ENCODE peak calls at places on chromosomes 5 and 9, in ten cellular contexts. M, E, J, X, S, U, F, D, R and Q are unnamed samples.

GRCh38 chr5:40716000-40716399 is 36.3 kb downstream of the PTGER4 start:
- DNase-seq in M (peak), E (peak), J (no peak), X (no peak), S (peak), U (no peak), F (no peak), D (no peak), R (no peak), Q (no peak)

GRCh38 chr5:129747847-129748407 is at the start of gene MINAR2:
- DNase-seq in M (no peak), E (no peak), J (no peak), X (no peak), S (no peak), U (no peak), F (no peak), D (no peak), R (no peak), Q (no peak)

GRCh38 chr5:77379558-77380061 is 112.5 kb downstream of the WDR41 start:
- DNase-seq in M (no peak), E (no peak), J (peak), X (no peak), S (no peak), U (no peak), F (no peak), D (no peak), R (no peak), Q (no peak)

GRCh38 chr5:139726248-139726647 is 69.4 kb upstream of the PSD2 start:
- DNase-seq in M (no peak), E (no peak), J (no peak), X (no peak), S (no peak), U (no peak), F (no peak), D (peak), R (no peak), Q (no peak)

GRCh38 chr5:125575561-125576504 is 829.4 kb upstream of the ZNF608 start:
- DNase-seq in M (no peak), E (peak), J (no peak), X (no peak), S (no peak), U (no peak), F (peak), D (peak), R (no peak), Q (peak)

GRCh38 chr5:172533058-172533398 is 78.7 kb upstream of the SH3PXD2B start:
- DNase-seq in M (no peak), E (no peak), J (no peak), X (no peak), S (no peak), U (no peak), F (no peak), D (no peak), R (no peak), Q (no peak)

GRCh38 chr9:128940271-128940921 is 7.0 kb downstream of the DOLK start:
- DNase-seq in M (no peak), E (peak), J (no peak), X (no peak), S (no peak), U (peak), F (no peak), D (no peak), R (no peak), Q (no peak)

GRCh38 chr5:139079969-139080368 is 118.2 kb downstream of the SIL1 start:
- DNase-seq in M (no peak), E (no peak), J (no peak), X (no peak), S (no peak), U (no peak), F (no peak), D (no peak), R (no peak), Q (no peak)

GRCh38 chr5:173880306-173880985 is 7.7 kb upstream of the CPEB4 start:
- DNase-seq in M (peak), E (no peak), J (no peak), X (no peak), S (peak), U (no peak), F (no peak), D (no peak), R (peak), Q (no peak)

GRCh38 chr5:11048760-11049159 is 287.7 kb upstream of the DAP start:
- DNase-seq in M (no peak), E (no peak), J (no peak), X (no peak), S (peak), U (no peak), F (no peak), D (no peak), R (no peak), Q (no peak)
- TF ChIP-seq CTCF in M (peak), E (no peak), J (peak), X (no peak), S (no peak), U (no peak), F (peak), D (no peak), R (no peak), Q (peak)

GRCh38 chr5:112210430-112211005 is 208.6 kb downstream of the EPB41L4A start:
- DNase-seq in M (peak), E (peak), J (no peak), X (no peak), S (peak), U (no peak), F (peak), D (peak), R (no peak), Q (no peak)
- TF ChIP-seq CTCF in M (peak), E (peak), J (peak), X (peak), S (peak), U (peak), F (peak), D (peak), R (peak), Q (peak)

GRCh38 chr5:113608113-113608551 is 94.6 kb downstream of the YTHDC2 start:
- DNase-seq in M (peak), E (no peak), J (no peak), X (no peak), S (no peak), U (no peak), F (no peak), D (no peak), R (no peak), Q (no peak)

GRCh38 chr5:113614191-113614590 is 100.7 kb downstream of the YTHDC2 start:
- DNase-seq in M (no peak), E (no peak), J (no peak), X (no peak), S (no peak), U (no peak), F (no peak), D (no peak), R (no peak), Q (no peak)

GRCh38 chr5:113607361-113607760 is 93.9 kb downstream of the YTHDC2 start:
- DNase-seq in M (no peak), E (no peak), J (no peak), X (no peak), S (no peak), U (no peak), F (no peak), D (no peak), R (no peak), Q (no peak)

GRCh38 chr5:113615708-113616107 is 102.2 kb downstream of the YTHDC2 start:
- DNase-seq in M (no peak), E (peak), J (no peak), X (no peak), S (no peak), U (no peak), F (no peak), D (peak), R (no peak), Q (no peak)

GRCh38 chr5:113612060-113612496 is 98.6 kb downstream of the YTHDC2 start:
- DNase-seq in M (peak), E (peak), J (peak), X (no peak), S (peak), U (no peak), F (no peak), D (peak), R (no peak), Q (no peak)
- TF ChIP-seq CTCF in M (peak), E (peak), J (peak), X (peak), S (peak), U (peak), F (peak), D (peak), R (peak), Q (peak)

DNA sequence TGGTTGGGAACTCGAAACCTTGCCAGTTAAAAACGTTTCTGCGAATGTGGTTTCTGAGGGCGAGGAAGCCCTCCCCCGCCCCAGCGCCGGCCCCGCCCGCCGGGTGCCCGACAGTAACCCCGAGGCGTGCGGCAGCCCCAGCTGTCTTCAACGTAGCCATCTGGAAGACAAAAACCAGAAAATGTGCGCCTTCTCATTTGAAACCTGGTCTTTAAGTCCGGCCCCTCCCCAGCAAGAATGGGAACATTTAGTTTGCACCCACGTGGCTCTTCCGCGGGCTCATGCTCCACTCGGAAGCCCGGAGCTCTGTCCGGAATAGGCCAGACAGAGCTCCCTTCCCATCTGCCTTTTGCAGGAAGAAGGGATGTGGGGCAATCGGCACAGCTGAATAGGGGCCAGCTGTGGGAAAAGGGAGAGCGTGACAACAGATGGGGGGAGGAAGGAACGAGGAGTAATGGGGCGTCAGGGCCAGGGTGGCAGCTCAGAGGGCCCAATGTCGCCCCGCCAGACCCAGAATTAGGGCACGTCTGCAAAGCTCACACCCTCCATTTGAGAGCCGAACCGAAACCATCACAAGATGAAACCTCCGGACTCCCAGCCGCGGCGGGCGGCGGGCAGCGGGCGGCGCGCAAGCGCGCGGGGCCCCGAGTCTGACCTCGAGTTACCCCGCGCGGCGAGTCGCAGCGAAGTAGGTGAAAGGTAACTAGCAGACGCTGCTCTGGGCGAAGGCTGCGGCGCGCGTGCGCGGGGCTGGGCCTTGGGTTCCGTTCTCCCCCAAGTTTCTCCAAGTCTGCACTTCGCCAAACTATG is 63.4 kb upstream of the ABCA1 start:
- DNase-seq in M (peak), E (peak), J (peak), X (peak), S (peak), U (peak), F (peak), D (peak), R (peak), Q (no peak)
- TF ChIP-seq CTCF in M (no peak), E (no peak), J (no peak), X (no peak), S (no peak), U (no peak), F (no peak), D (no peak), R (no peak), Q (no peak)

DNA sequence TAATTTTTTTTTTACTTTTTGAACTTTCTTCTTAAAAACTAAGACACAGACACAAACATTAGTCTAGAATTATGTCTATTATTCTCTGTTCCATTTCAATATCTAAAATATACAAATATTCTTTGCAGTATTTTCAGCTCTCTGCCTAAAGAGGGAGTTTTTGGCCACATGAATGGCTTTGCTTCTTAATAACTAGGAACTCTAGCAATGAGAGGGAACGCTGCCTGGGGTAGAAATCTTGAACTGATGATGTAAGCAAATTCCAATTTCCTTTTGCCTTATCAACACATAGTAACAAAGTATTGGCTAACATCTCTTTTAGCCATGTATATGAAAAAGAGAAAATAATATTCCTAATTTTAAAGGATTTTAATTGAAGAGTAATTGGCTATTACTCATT is 51.9 kb downstream of the SLC25A46 start:
- DNase-seq in M (peak), E (no peak), J (no peak), X (no peak), S (peak), U (no peak), F (no peak), D (peak), R (peak), Q (peak)
- TF ChIP-seq CTCF in M (peak), E (no peak), J (no peak), X (no peak), S (no peak), U (peak), F (peak), D (peak), R (peak), Q (peak)